ENCODE peak calls at places on chromosomes 3 and 15, in seven cellular contexts. One of them, this sample, is unnamed. For H3K4me1, the result is how much of the 10 kb centered on the place peaks cover.

GRCh38 chr15:89132611-89133242 is 44.5 kb downstream of the ABHD2 start:
- DNase-seq in hepatocyte: no peak
- DNase-seq in K562: no peak
- DNase-seq in heart left ventricle: peak
- DNase-seq in fibroblast of lung: no peak
- DNase-seq in PC-3: no peak
- DNase-seq in ovary: no peak
- DNase-seq in this sample: no peak

GRCh38 chr15:81813215-81813614 is 232.6 kb downstream of the MEX3B start:
- DNase-seq in hepatocyte: peak
- DNase-seq in K562: peak
- DNase-seq in heart left ventricle: no peak
- DNase-seq in fibroblast of lung: no peak
- DNase-seq in PC-3: peak
- DNase-seq in ovary: no peak
- DNase-seq in this sample: no peak

GRCh38 chr15:87287156-87287555 is 969.4 kb downstream of the NTRK3 start:
- DNase-seq in hepatocyte: peak
- DNase-seq in K562: no peak
- DNase-seq in heart left ventricle: no peak
- DNase-seq in fibroblast of lung: peak
- DNase-seq in PC-3: peak
- DNase-seq in ovary: no peak
- DNase-seq in this sample: peak

GRCh38 chr3:172542999-172543398 is 19.8 kb upstream of the TNFSF10 start:
- DNase-seq in hepatocyte: no peak
- DNase-seq in K562: no peak
- DNase-seq in heart left ventricle: no peak
- DNase-seq in fibroblast of lung: peak
- DNase-seq in PC-3: no peak
- DNase-seq in ovary: no peak
- DNase-seq in this sample: no peak

GRCh38 chr15:25170781-25171110 is 216.0 kb downstream of the SNRPN start:
- DNase-seq in hepatocyte: peak
- DNase-seq in K562: no peak
- DNase-seq in heart left ventricle: peak
- DNase-seq in fibroblast of lung: no peak
- DNase-seq in PC-3: no peak
- DNase-seq in ovary: no peak
- DNase-seq in this sample: no peak

GRCh38 chr3:8607285-8608040 is 37.1 kb downstream of the SSUH2 start:
- DNase-seq in hepatocyte: peak
- DNase-seq in K562: no peak
- DNase-seq in heart left ventricle: peak
- DNase-seq in fibroblast of lung: peak
- DNase-seq in PC-3: peak
- DNase-seq in ovary: peak
- DNase-seq in this sample: peak

GRCh38 chr3:195133462-195133861 is 137.5 kb downstream of the XXYLT1 start:
- DNase-seq in hepatocyte: no peak
- DNase-seq in K562: no peak
- DNase-seq in heart left ventricle: no peak
- DNase-seq in fibroblast of lung: peak
- DNase-seq in PC-3: no peak
- DNase-seq in ovary: no peak
- DNase-seq in this sample: peak

GRCh38 chr3:13401149-13401548 is 19.0 kb downstream of the NUP210 start:
- DNase-seq in hepatocyte: no peak
- DNase-seq in K562: no peak
- DNase-seq in heart left ventricle: no peak
- DNase-seq in fibroblast of lung: no peak
- DNase-seq in PC-3: no peak
- DNase-seq in ovary: no peak
- DNase-seq in this sample: no peak

GRCh38 chr15:56737791-56738190 is 4.5 kb upstream of the ZNF280D start:
- DNase-seq in hepatocyte: no peak
- DNase-seq in K562: no peak
- DNase-seq in heart left ventricle: no peak
- DNase-seq in fibroblast of lung: no peak
- DNase-seq in PC-3: no peak
- DNase-seq in ovary: no peak
- DNase-seq in this sample: no peak

GRCh38 chr15:69854521-69855171 is 243.1 kb downstream of the TLE3 start:
- DNase-seq in hepatocyte: peak
- DNase-seq in K562: no peak
- DNase-seq in heart left ventricle: no peak
- DNase-seq in fibroblast of lung: peak
- DNase-seq in PC-3: peak
- DNase-seq in ovary: no peak
- DNase-seq in this sample: peak

GRCh38 chr3:134008630-134009156 is 21.0 kb downstream of the SLCO2A1 start:
- DNase-seq in hepatocyte: no peak
- DNase-seq in K562: no peak
- DNase-seq in heart left ventricle: no peak
- DNase-seq in fibroblast of lung: peak
- DNase-seq in PC-3: peak
- DNase-seq in ovary: no peak
- DNase-seq in this sample: no peak

GRCh38 chr3:71066849-71067261 is 516.7 kb downstream of the FOXP1 start:
- DNase-seq in hepatocyte: no peak
- DNase-seq in K562: no peak
- DNase-seq in heart left ventricle: no peak
- DNase-seq in fibroblast of lung: peak
- DNase-seq in PC-3: peak
- DNase-seq in ovary: no peak
- DNase-seq in this sample: no peak

GRCh38 chr3:141303481-141304223 is 64.7 kb upstream of the ZBTB38 start:
- DNase-seq in hepatocyte: peak
- DNase-seq in K562: peak
- DNase-seq in heart left ventricle: peak
- DNase-seq in fibroblast of lung: peak
- DNase-seq in PC-3: peak
- DNase-seq in ovary: peak
- DNase-seq in this sample: peak

GRCh38 chr3:27130796-27131195 is 238.4 kb downstream of the NEK10 start:
- DNase-seq in hepatocyte: no peak
- DNase-seq in K562: no peak
- DNase-seq in heart left ventricle: no peak
- DNase-seq in fibroblast of lung: no peak
- DNase-seq in PC-3: no peak
- DNase-seq in ovary: no peak
- DNase-seq in this sample: no peak

GRCh38 chr15:69225355-69226027 is 65.1 kb downstream of the GLCE start:
- DNase-seq in hepatocyte: peak
- DNase-seq in K562: no peak
- DNase-seq in heart left ventricle: no peak
- DNase-seq in fibroblast of lung: peak
- DNase-seq in PC-3: peak
- DNase-seq in ovary: no peak
- DNase-seq in this sample: peak

GRCh38 chr3:18900994-18901393 is 247.3 kb upstream of the KCNH8 start:
- DNase-seq in hepatocyte: peak
- DNase-seq in K562: no peak
- DNase-seq in heart left ventricle: no peak
- DNase-seq in fibroblast of lung: peak
- DNase-seq in PC-3: no peak
- DNase-seq in ovary: peak
- DNase-seq in this sample: no peak

GRCh38 chr3:37537914-37538691 is 323.6 kb upstream of the CTDSPL start:
- DNase-seq in hepatocyte: peak
- DNase-seq in K562: no peak
- DNase-seq in heart left ventricle: no peak
- DNase-seq in fibroblast of lung: no peak
- DNase-seq in PC-3: no peak
- DNase-seq in ovary: peak
- DNase-seq in this sample: peak

GRCh38 chr15:97836003-97836402 is 124.5 kb upstream of the ARRDC4 start:
- DNase-seq in hepatocyte: no peak
- DNase-seq in K562: no peak
- DNase-seq in heart left ventricle: no peak
- DNase-seq in fibroblast of lung: no peak
- DNase-seq in PC-3: no peak
- DNase-seq in ovary: no peak
- DNase-seq in this sample: no peak

GRCh38 chr3:109338322-109338721 is 976 bp upstream of the DPPA4 start:
- DNase-seq in hepatocyte: no peak
- DNase-seq in K562: no peak
- DNase-seq in heart left ventricle: no peak
- DNase-seq in fibroblast of lung: no peak
- DNase-seq in PC-3: no peak
- DNase-seq in ovary: no peak
- DNase-seq in this sample: no peak

GRCh38 chr3:52216585-52217408 is 8.6 kb downstream of the TLR9 start:
- DNase-seq in hepatocyte: peak
- DNase-seq in K562: no peak
- DNase-seq in heart left ventricle: peak
- DNase-seq in fibroblast of lung: peak
- DNase-seq in PC-3: peak
- DNase-seq in ovary: peak
- DNase-seq in this sample: no peak

GRCh38 chr15:73440571-73440970 is 2.4 kb upstream of the REC114 start:
- DNase-seq in hepatocyte: no peak
- DNase-seq in K562: no peak
- DNase-seq in heart left ventricle: no peak
- DNase-seq in fibroblast of lung: no peak
- DNase-seq in PC-3: no peak
- DNase-seq in ovary: no peak
- DNase-seq in this sample: no peak

GRCh38 chr15:73433878-73434277 is 9.1 kb upstream of the REC114 start:
- DNase-seq in hepatocyte: no peak
- DNase-seq in K562: no peak
- DNase-seq in heart left ventricle: no peak
- DNase-seq in fibroblast of lung: no peak
- DNase-seq in PC-3: no peak
- DNase-seq in ovary: no peak
- DNase-seq in this sample: no peak

GRCh38 chr15:73438651-73439050 is 4.3 kb upstream of the REC114 start:
- DNase-seq in hepatocyte: no peak
- DNase-seq in K562: no peak
- DNase-seq in heart left ventricle: no peak
- DNase-seq in fibroblast of lung: no peak
- DNase-seq in PC-3: no peak
- DNase-seq in ovary: no peak
- DNase-seq in this sample: no peak

GRCh38 chr15:73442436-73442835 is 528 bp upstream of the REC114 start:
- DNase-seq in hepatocyte: no peak
- DNase-seq in K562: no peak
- DNase-seq in heart left ventricle: no peak
- DNase-seq in fibroblast of lung: no peak
- DNase-seq in PC-3: no peak
- DNase-seq in ovary: no peak
- DNase-seq in this sample: no peak

DNA sequence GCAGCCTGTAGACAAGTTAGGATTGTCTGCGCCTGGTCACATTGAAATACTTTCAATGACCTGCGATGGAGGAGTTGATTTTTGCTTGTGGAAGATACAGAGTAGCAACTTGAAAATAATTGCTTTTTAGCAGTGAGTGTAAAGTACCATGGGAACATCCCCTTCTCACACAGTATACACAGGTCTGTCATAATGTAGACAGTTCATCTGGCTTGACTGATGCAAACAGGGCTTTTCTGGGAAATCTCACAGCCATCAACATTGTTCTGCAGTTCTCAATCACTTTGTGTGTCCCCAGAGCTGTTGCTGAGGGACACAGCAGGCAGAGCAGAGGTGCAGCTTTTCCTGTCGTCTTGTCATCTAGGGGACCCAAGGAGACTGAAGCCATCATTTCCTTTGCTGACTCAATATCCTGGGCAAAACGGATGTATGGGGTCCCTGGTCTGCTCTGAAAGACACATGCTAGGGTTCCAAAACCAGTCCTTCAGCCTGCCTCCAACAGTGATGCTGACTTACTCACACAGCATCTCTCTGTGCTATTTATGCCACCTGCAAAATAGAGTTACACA is 5.3 kb upstream of the REC114 start:
- DNase-seq in hepatocyte: no peak
- DNase-seq in K562: no peak
- DNase-seq in heart left ventricle: no peak
- DNase-seq in fibroblast of lung: no peak
- DNase-seq in PC-3: no peak
- DNase-seq in ovary: no peak
- DNase-seq in this sample: no peak
- H3K4me1 ChIP-seq in hepatocyte: under half
- H3K4me1 ChIP-seq in K562: under half
- H3K4me1 ChIP-seq in heart left ventricle: under half
- H3K4me1 ChIP-seq in fibroblast of lung: under half
- H3K4me1 ChIP-seq in PC-3: under half
- H3K4me1 ChIP-seq in ovary: under half
- H3K4me1 ChIP-seq in this sample: under half

GRCh38 chr3:132569153-132569552 is 27.9 kb upstream of the ACKR4 start:
- DNase-seq in hepatocyte: no peak
- DNase-seq in K562: no peak
- DNase-seq in heart left ventricle: no peak
- DNase-seq in fibroblast of lung: peak
- DNase-seq in PC-3: no peak
- DNase-seq in ovary: no peak
- DNase-seq in this sample: no peak

GRCh38 chr3:132569580-132569979 is 27.5 kb upstream of the ACKR4 start:
- DNase-seq in hepatocyte: no peak
- DNase-seq in K562: no peak
- DNase-seq in heart left ventricle: no peak
- DNase-seq in fibroblast of lung: peak
- DNase-seq in PC-3: no peak
- DNase-seq in ovary: no peak
- DNase-seq in this sample: no peak

GRCh38 chr3:132570011-132570410 is 27.1 kb upstream of the ACKR4 start:
- DNase-seq in hepatocyte: no peak
- DNase-seq in K562: no peak
- DNase-seq in heart left ventricle: no peak
- DNase-seq in fibroblast of lung: no peak
- DNase-seq in PC-3: no peak
- DNase-seq in ovary: no peak
- DNase-seq in this sample: no peak

GRCh38 chr3:132563409-132564074 is 33.5 kb upstream of the ACKR4 start:
- DNase-seq in hepatocyte: no peak
- DNase-seq in K562: no peak
- DNase-seq in heart left ventricle: no peak
- DNase-seq in fibroblast of lung: no peak
- DNase-seq in PC-3: no peak
- DNase-seq in ovary: no peak
- DNase-seq in this sample: no peak

GRCh38 chr3:132568427-132568826 is 28.6 kb upstream of the ACKR4 start:
- DNase-seq in hepatocyte: no peak
- DNase-seq in K562: no peak
- DNase-seq in heart left ventricle: no peak
- DNase-seq in fibroblast of lung: no peak
- DNase-seq in PC-3: no peak
- DNase-seq in ovary: no peak
- DNase-seq in this sample: no peak
- TF ChIP-seq CTCF in hepatocyte: no peak
- TF ChIP-seq CTCF in K562: no peak
- TF ChIP-seq CTCF in heart left ventricle: no peak
- TF ChIP-seq CTCF in fibroblast of lung: no peak
- TF ChIP-seq CTCF in PC-3: no peak
- TF ChIP-seq CTCF in ovary: no peak
- TF ChIP-seq CTCF in this sample: no peak

GRCh38 chr3:64341355-64341754 is 116.1 kb upstream of the PRICKLE2 start:
- DNase-seq in hepatocyte: peak
- DNase-seq in K562: no peak
- DNase-seq in heart left ventricle: no peak
- DNase-seq in fibroblast of lung: peak
- DNase-seq in PC-3: no peak
- DNase-seq in ovary: no peak
- DNase-seq in this sample: no peak
- H3K4me1 ChIP-seq in hepatocyte: under half
- H3K4me1 ChIP-seq in K562: under half
- H3K4me1 ChIP-seq in heart left ventricle: under half
- H3K4me1 ChIP-seq in fibroblast of lung: under half
- H3K4me1 ChIP-seq in PC-3: under half
- H3K4me1 ChIP-seq in ovary: under half
- H3K4me1 ChIP-seq in this sample: under half

GRCh38 chr3:99747915-99748314 is 69.7 kb upstream of the CMSS1 start:
- DNase-seq in hepatocyte: peak
- DNase-seq in K562: no peak
- DNase-seq in heart left ventricle: no peak
- DNase-seq in fibroblast of lung: peak
- DNase-seq in PC-3: peak
- DNase-seq in ovary: no peak
- DNase-seq in this sample: no peak
- TF ChIP-seq CTCF in hepatocyte: peak
- TF ChIP-seq CTCF in K562: peak
- TF ChIP-seq CTCF in heart left ventricle: peak
- TF ChIP-seq CTCF in fibroblast of lung: peak
- TF ChIP-seq CTCF in PC-3: peak
- TF ChIP-seq CTCF in ovary: no peak
- TF ChIP-seq CTCF in this sample: peak